ENCODE peak calls at places on chromosomes 5 and 9, in ten cellular contexts. N, B, R, O, G, W, F, X, S and Z are unnamed samples.

GRCh38 chr5:173745123-173745522 is 128.7 kb upstream of the BOD1 start:
- DNase-seq in N (no peak), B (no peak), R (no peak), O (no peak), G (peak; percentile 44), W (no peak), F (no peak), X (no peak), S (no peak), Z (no peak)

GRCh38 chr5:151101746-151102145 is 20.9 kb upstream of the TNIP1 start:
- DNase-seq in N (no peak), B (no peak), R (no peak), O (no peak), G (no peak), W (no peak), F (no peak), X (no peak), S (no peak), Z (no peak)

GRCh38 chr9:32618261-32618660 is 17.2 kb downstream of the TAF1L start:
- DNase-seq in N (no peak), B (no peak), R (no peak), O (no peak), G (no peak), W (no peak), F (no peak), X (no peak), S (no peak), Z (no peak)

GRCh38 chr5:40428129-40428528 is 251.6 kb upstream of the PTGER4 start:
- DNase-seq in N (peak; percentile 51), B (peak; percentile 44), R (peak; percentile 69), O (no peak), G (no peak), W (no peak), F (no peak), X (peak; percentile 67), S (peak; percentile 74), Z (no peak)

GRCh38 chr9:12162101-12162500 is 531.1 kb upstream of the TYRP1 start:
- DNase-seq in N (no peak), B (no peak), R (no peak), O (no peak), G (no peak), W (no peak), F (no peak), X (no peak), S (no peak), Z (no peak)

GRCh38 chr5:158658439-158659230 is 441.1 kb downstream of the EBF1 start:
- DNase-seq in N (no peak), B (no peak), R (peak; percentile 82), O (no peak), G (no peak), W (no peak), F (no peak), X (no peak), S (no peak), Z (no peak)

GRCh38 chr5:150593996-150594395 is 46.5 kb upstream of the SYNPO start:
- DNase-seq in N (no peak), B (peak; percentile 42), R (no peak), O (no peak), G (no peak), W (no peak), F (no peak), X (no peak), S (no peak), Z (no peak)

GRCh38 chr5:54296386-54296785 is 14.0 kb downstream of the ARL15 start:
- DNase-seq in N (no peak), B (no peak), R (no peak), O (no peak), G (no peak), W (no peak), F (no peak), X (no peak), S (no peak), Z (no peak)

GRCh38 chr5:81852277-81853004 is 101.5 kb upstream of the SSBP2 start:
- DNase-seq in N (peak; percentile 1), B (peak; percentile 47), R (peak; percentile 36), O (no peak), G (no peak), W (peak; percentile 37), F (no peak), X (no peak), S (no peak), Z (peak; percentile 37)

GRCh38 chr9:32430720-32431119 is 46.3 kb downstream of the ACO1 start:
- DNase-seq in N (peak; percentile 73), B (no peak), R (peak; percentile 64), O (no peak), G (no peak), W (no peak), F (no peak), X (peak; percentile 32), S (peak; percentile 26), Z (no peak)

GRCh38 chr5:160188151-160188967 is 40.9 kb upstream of the FABP6 start:
- DNase-seq in N (peak; percentile 32), B (peak; percentile 83), R (peak; percentile 72), O (no peak), G (no peak), W (peak; percentile 29), F (no peak), X (peak; percentile 42), S (peak; percentile 41), Z (peak; percentile 26)

GRCh38 chr9:105854056-105854782 is 159.9 kb downstream of the TMEM38B start:
- DNase-seq in N (no peak), B (no peak), R (no peak), O (no peak), G (no peak), W (no peak), F (no peak), X (no peak), S (no peak), Z (no peak)

GRCh38 chr5:150848271-150848670 is 1.9 kb downstream of the IRGM start:
- DNase-seq in N (no peak), B (no peak), R (peak; percentile 34), O (no peak), G (no peak), W (no peak), F (no peak), X (peak; percentile 25), S (no peak), Z (no peak)

GRCh38 chr9:89744255-89744648 is 139.4 kb downstream of the GADD45G start:
- DNase-seq in N (no peak), B (no peak), R (no peak), O (no peak), G (no peak), W (no peak), F (no peak), X (no peak), S (no peak), Z (no peak)

GRCh38 chr9:110847661-110848060 is 179.1 kb downstream of the MUSK start:
- DNase-seq in N (no peak), B (no peak), R (peak; percentile 6), O (no peak), G (no peak), W (no peak), F (no peak), X (no peak), S (no peak), Z (no peak)

GRCh38 chr9:20340161-20340861 is 282.0 kb downstream of the MLLT3 start:
- DNase-seq in N (no peak), B (no peak), R (peak; percentile 6), O (no peak), G (no peak), W (no peak), F (no peak), X (peak; percentile 13), S (no peak), Z (no peak)

GRCh38 chr9:117029341-117029740 is 342.2 kb downstream of the TRIM32 start:
- DNase-seq in N (no peak), B (no peak), R (no peak), O (no peak), G (no peak), W (no peak), F (no peak), X (no peak), S (no peak), Z (no peak)

GRCh38 chr5:142129447-142129846 is 20.9 kb downstream of the NDFIP1 start:
- DNase-seq in N (no peak), B (no peak), R (peak; percentile 26), O (no peak), G (no peak), W (no peak), F (no peak), X (no peak), S (no peak), Z (no peak)

GRCh38 chr5:151757233-151758140 is 944 bp downstream of the ATOX1 start:
- DNase-seq in N (no peak), B (no peak), R (peak; percentile 61), O (peak; percentile 18), G (no peak), W (no peak), F (peak; percentile 42), X (peak; percentile 36), S (peak; percentile 40), Z (no peak)

GRCh38 chr9:26375448-26375847 is 517.2 kb downstream of the CAAP1 start:
- DNase-seq in N (no peak), B (no peak), R (no peak), O (no peak), G (no peak), W (no peak), F (no peak), X (peak; percentile 55), S (no peak), Z (no peak)

GRCh38 chr5:140012443-140012842 is 30.7 kb downstream of the NRG2 start:
- DNase-seq in N (no peak), B (no peak), R (no peak), O (no peak), G (no peak), W (no peak), F (no peak), X (no peak), S (no peak), Z (no peak)

GRCh38 chr5:116652903-116653302 is 78.3 kb upstream of the SEMA6A start:
- DNase-seq in N (no peak), B (no peak), R (no peak), O (no peak), G (no peak), W (no peak), F (no peak), X (peak; percentile 36), S (no peak), Z (no peak)

GRCh38 chr5:72608297-72608696 is 101.1 kb upstream of the ZNF366 start:
- DNase-seq in N (peak; percentile 36), B (no peak), R (no peak), O (no peak), G (no peak), W (no peak), F (no peak), X (no peak), S (no peak), Z (peak; percentile 17)

GRCh38 chr5:175354961-175355360 is 89.0 kb downstream of the DRD1 start:
- DNase-seq in N (no peak), B (no peak), R (no peak), O (no peak), G (no peak), W (no peak), F (no peak), X (no peak), S (no peak), Z (no peak)

GRCh38 chr5:105898183-105898582 is 1772.6 kb downstream of the EFNA5 start:
- DNase-seq in N (no peak), B (no peak), R (no peak), O (no peak), G (no peak), W (no peak), F (no peak), X (no peak), S (no peak), Z (no peak)

GRCh38 chr5:34001231-34001935 is 6.5 kb downstream of the AMACR start:
- DNase-seq in N (no peak), B (no peak), R (peak; percentile 18), O (no peak), G (peak; percentile 79), W (no peak), F (no peak), X (no peak), S (no peak), Z (peak; percentile 86)

GRCh38 chr5:15598294-15598902 is 98.4 kb downstream of the FBXL7 start:
- DNase-seq in N (no peak), B (no peak), R (peak; percentile 20), O (no peak), G (peak; percentile 1), W (peak; percentile 28), F (peak; percentile 20), X (no peak), S (no peak), Z (no peak)